ENCODE peak calls at places on chromosomes 4 and X, in nine cellular contexts. L, W, F, E, D, Y, V, S and N are unnamed samples. For H3K27me3, the result is how much of the 10 kb centered on the place peaks cover.

GRCh38 chrX:77966361-77966760 is 3.1 kb downstream of the PGAM4 start:
- DNase-seq in Y (no peak), V (no peak), E (no peak), L (no peak), S (no peak), D (no peak), F (no peak), W (no peak), N (no peak)

GRCh38 chr4:176467011-176467410 is 147.2 kb downstream of the SPCS3 start:
- DNase-seq in S (no peak), W (no peak), D (no peak), Y (no peak), E (peak), F (no peak), L (no peak), V (no peak), N (no peak)

GRCh38 chrX:65587616-65588526 is 53.3 kb upstream of the LAS1L start:
- DNase-seq in S (peak), V (peak), Y (peak), D (peak), W (no peak), L (peak), F (no peak), E (peak), N (peak)

GRCh38 chr4:2860391-2861348 is 17.0 kb downstream of the ADD1 start:
- DNase-seq in S (peak), W (no peak), V (peak), Y (peak), F (no peak), E (peak), L (peak), D (peak), N (peak)

GRCh38 chrX:153861147-153861546 is 24.8 kb downstream of the L1CAM start:
- DNase-seq in S (no peak), D (no peak), L (peak), E (no peak), V (no peak), Y (no peak), W (no peak), F (no peak), N (no peak)

GRCh38 chrX:11533211-11533651 is 132.5 kb downstream of the ARHGAP6 start:
- DNase-seq in L (peak), Y (no peak), E (peak), F (no peak), W (peak), S (no peak), V (no peak), D (no peak), N (no peak)

GRCh38 chr4:85496146-85496849 is 21.3 kb downstream of the ARHGAP24 start:
- DNase-seq in D (no peak), L (peak), Y (no peak), W (no peak), F (no peak), E (no peak), S (no peak), V (no peak), N (peak)

GRCh38 chr4:124590480-124590879 is 122.1 kb downstream of the ANKRD50 start:
- DNase-seq in F (no peak), W (no peak), E (no peak), S (no peak), Y (no peak), V (no peak), L (no peak), D (no peak), N (no peak)

GRCh38 chr4:153781717-153782416 is 7.0 kb downstream of the SFRP2 start:
- DNase-seq in W (no peak), S (no peak), D (no peak), E (peak), Y (no peak), F (no peak), V (no peak), L (peak), N (no peak)

GRCh38 chr4:7206385-7206784 is 14.0 kb downstream of the SORCS2 start:
- DNase-seq in W (no peak), Y (no peak), L (peak), E (peak), F (no peak), D (no peak), V (no peak), S (peak), N (peak)

GRCh38 chr4:78310732-78311100 is 240.9 kb upstream of the ANXA3 start:
- DNase-seq in L (no peak), E (no peak), D (no peak), F (no peak), W (no peak), V (no peak), Y (no peak), S (no peak), N (no peak)

GRCh38 chr4:76748649-76749048 is 149.3 kb downstream of the SOWAHB start:
- DNase-seq in W (no peak), F (no peak), Y (no peak), E (peak), L (peak), V (no peak), S (no peak), D (no peak), N (peak)

GRCh38 chr4:86564795-86565194 is 29.3 kb upstream of the PTPN13 start:
- DNase-seq in Y (peak), E (no peak), D (no peak), V (no peak), L (no peak), F (no peak), W (no peak), S (no peak), N (no peak)

GRCh38 chr4:86560447-86560846 is 33.7 kb upstream of the PTPN13 start:
- DNase-seq in Y (no peak), S (no peak), V (no peak), E (no peak), W (no peak), F (no peak), L (no peak), D (no peak), N (no peak)

GRCh38 chr4:86569103-86569870 is 24.8 kb upstream of the PTPN13 start:
- DNase-seq in L (no peak), W (no peak), S (no peak), E (no peak), D (no peak), V (no peak), Y (no peak), F (no peak), N (no peak)

DNA sequence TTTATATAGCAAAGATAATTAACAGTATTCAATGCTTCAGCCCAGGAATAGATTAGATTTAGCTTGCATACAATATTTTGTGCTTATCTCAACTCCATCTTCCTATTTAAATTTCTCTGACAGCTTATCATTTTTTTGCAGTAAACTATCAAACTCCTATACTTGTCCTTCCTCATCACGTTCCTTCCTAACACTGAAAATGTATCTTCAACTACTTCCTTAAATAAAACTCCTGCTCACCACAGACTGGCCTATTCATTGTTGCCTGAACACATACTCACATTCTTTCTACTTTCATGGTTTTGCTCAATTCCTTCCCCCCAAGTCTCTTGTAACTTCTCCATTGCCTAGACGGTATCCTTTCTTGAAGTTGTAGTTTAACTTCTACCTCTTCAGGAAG is 28.5 kb upstream of the PTPN13 start:
- DNase-seq in S (no peak), Y (no peak), W (no peak), L (no peak), V (no peak), E (no peak), D (no peak), F (no peak), N (no peak)
- H3K27me3 ChIP-seq in S (under half), Y (under half), W (under half), L (under half), V (under half), E (under half), D (under half), F (under half), N (under half)

GRCh38 chr4:69832326-69833030 is 27.5 kb downstream of the SULT1E1 start:
- DNase-seq in D (no peak), W (no peak), E (no peak), S (no peak), V (no peak), L (peak), Y (no peak), F (no peak), N (no peak)

GRCh38 chr4:69831646-69832325 is 28.2 kb downstream of the SULT1E1 start:
- DNase-seq in V (peak), S (no peak), E (no peak), F (no peak), D (no peak), Y (no peak), W (no peak), L (no peak), N (no peak)

GRCh38 chr4:69829678-69830077 is 30.3 kb downstream of the SULT1E1 start:
- DNase-seq in W (no peak), L (no peak), Y (no peak), D (no peak), V (no peak), F (no peak), E (no peak), S (no peak), N (no peak)

GRCh38 chr4:69831270-69831627 is 28.7 kb downstream of the SULT1E1 start:
- DNase-seq in E (no peak), L (no peak), W (no peak), S (no peak), D (no peak), V (no peak), Y (no peak), F (no peak), N (no peak)

DNA sequence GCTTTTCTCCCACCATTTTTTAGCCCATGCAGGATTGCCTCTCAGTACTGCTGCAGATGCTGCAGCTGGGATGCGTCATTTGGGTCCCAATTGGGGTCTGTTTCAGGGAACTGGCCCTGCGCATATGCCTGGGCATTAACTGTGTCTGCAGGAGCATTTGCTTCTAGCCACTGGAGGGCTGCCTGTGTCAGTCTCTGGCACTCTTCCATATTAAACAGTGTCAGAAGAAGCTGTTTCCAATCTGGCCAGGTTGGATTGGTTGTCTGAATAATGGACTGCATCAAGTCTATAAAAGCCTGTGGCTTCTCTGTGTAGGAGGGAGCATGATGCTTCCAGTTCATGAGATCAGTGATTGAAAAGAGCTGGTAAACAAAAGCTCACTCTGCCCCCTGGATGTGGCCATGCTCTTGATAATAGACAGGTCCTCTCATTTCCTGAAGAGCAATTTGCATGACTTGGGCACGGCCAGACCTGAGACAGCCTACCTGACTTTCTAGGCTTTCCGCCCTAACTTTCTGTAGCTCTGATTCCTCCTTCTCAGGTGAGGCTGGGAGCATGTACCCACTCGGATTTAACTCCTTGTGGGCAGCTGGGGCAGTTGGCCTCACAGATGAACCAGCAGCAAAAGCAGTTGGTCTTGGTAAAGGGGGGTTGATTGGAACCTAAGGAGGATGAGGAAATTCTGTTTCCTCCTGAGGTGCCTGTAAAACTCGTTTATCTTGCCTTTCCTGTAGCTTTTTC is 29.2 kb downstream of the SULT1E1 start:
- DNase-seq in L (peak), D (no peak), F (no peak), S (no peak), V (no peak), Y (no peak), E (no peak), W (no peak), N (peak)
- TF ChIP-seq CTCF in L (peak), D (no peak), F (no peak), S (no peak), V (no peak), Y (no peak), E (no peak), W (no peak), N (peak)

GRCh38 chrX:108732630-108733321 is 3.6 kb downstream of the IRS4 start:
- DNase-seq in L (no peak), Y (no peak), S (no peak), W (no peak), V (peak), E (no peak), F (no peak), D (peak), N (no peak)
- H3K27me3 ChIP-seq in L (under half), Y (under half), S (under half), W (under half), V (half or more), E (half or more), F (under half), D (under half), N (under half)

DNA sequence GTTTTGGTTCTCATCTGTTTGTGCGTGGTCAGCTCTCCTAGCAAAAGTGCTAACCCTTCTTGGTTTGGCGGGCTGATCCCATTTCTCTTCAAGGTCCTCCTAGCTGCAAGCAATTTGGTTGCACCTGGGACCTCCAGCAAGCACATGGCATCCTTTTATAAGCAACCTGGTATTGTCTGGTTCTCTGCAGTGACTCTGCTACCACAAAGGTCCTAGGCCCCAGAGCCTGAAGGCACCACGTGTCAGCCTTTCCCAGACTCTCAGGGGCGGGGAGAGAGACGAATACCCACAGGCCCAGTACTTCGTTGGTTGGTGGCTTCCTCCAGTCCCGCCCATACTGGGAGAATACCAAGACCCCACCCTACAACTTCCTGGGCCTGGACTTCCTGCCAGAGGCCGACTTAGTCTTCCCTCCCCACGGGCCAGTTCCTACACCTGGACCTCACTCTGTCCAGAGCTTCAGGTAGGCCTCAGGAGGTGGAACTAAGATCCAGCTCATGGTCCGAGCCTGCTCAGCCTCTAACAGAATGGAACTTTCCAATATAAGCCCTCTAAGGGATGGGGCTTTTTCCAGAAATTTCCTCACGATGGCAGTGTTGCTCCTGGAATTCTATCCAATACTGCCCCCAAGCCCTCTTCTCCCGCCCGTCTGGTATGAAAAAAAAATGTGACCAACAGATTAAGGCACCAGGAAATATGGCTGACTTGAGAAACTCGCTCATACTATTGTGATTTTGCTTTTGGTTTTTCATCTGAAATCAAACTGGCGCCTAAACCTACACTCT is 192.5 kb upstream of the STK26 start:
- DNase-seq in L (peak), F (no peak), Y (peak), V (peak), D (peak), W (peak), S (peak), E (peak), N (peak)
- TF ChIP-seq CTCF in L (peak), F (no peak), Y (peak), V (peak), D (peak), W (peak), S (peak), E (peak), N (peak)

DNA sequence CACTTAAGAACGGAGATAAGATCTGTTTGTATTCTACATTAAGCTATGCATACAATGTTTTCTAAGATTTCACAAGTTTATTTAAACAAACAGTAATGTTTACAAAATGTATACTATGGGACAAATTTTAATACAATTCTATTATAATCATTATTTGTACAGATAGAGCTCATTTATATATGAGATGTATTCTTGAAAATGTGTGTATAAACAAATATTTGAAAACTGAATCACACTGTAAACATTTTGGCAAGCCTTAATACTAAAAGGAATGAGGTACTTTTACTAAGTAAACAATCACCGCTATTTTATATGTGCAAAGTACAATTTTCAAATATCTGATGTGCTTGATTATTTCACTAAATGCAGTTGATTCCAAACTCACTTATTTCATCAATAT is 119.2 kb upstream of the MAB21L2 start:
- DNase-seq in W (no peak), F (no peak), S (no peak), V (no peak), L (peak), E (peak), Y (no peak), D (no peak), N (no peak)
- H3K27me3 ChIP-seq in W (under half), F (under half), S (under half), V (under half), L (under half), E (under half), Y (under half), D (under half), N (under half)

GRCh38 chrX:25052798-25053534 is 37.2 kb upstream of the ARX start:
- DNase-seq in D (no peak), V (no peak), F (no peak), E (no peak), S (no peak), W (no peak), L (no peak), Y (no peak), N (no peak)
- TF ChIP-seq CTCF in D (no peak), V (no peak), F (no peak), E (no peak), S (no peak), W (no peak), L (no peak), Y (no peak), N (no peak)

DNA sequence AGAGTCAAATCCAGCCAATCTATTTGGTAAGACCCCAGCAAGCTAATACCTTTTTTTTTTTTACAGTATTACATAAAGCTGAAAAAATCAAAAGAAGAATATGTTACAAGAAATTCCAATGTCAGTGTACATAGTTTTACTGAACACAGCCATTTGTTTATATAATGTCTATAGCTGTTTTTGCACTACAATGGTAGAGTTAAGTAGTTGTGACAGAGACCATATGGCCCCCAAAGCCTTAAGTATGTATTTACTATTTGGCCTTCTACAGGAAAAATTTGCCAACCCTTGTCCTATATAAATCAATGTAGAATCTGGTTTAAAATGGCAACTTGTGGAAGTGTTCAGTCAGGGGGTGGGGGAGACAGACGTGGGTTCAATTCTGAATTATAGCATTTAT is 60.7 kb downstream of the ANTXR2 start:
- DNase-seq in Y (no peak), E (no peak), S (no peak), V (no peak), L (no peak), D (no peak), W (no peak), F (no peak), N (no peak)
- H3K27me3 ChIP-seq in Y (under half), E (under half), S (under half), V (under half), L (under half), D (under half), W (under half), F (under half), N (under half)